ENCODE peak calls at places on chromosome 14, in four cellular contexts. R, F, A and U are unnamed samples.

GRCh38 chr14:68363401-68363800 is 429.5 kb downstream of the ZFP36L1 start:
- DNase-seq in F (no peak), R (no peak), A (no peak), U (no peak)

GRCh38 chr14:30225171-30225570 is 297.5 kb upstream of the PRKD1 start:
- DNase-seq in F (peak; percentile 20), R (no peak), A (no peak), U (no peak)

GRCh38 chr14:103724116-103724515 is 8.5 kb downstream of the ZFYVE21 start:
- DNase-seq in A (no peak), R (peak; percentile 61), F (peak; percentile 84), U (peak; percentile 85)

GRCh38 chr14:103543140-103543539 is 14.1 kb downstream of the TRMT61A start:
- DNase-seq in F (no peak), R (no peak), A (no peak), U (no peak)

GRCh38 chr14:96192049-96192448 is 12.6 kb upstream of the BDKRB2 start:
- DNase-seq in F (no peak), A (no peak), R (no peak), U (no peak)

GRCh38 chr14:92938235-92938875 is 15.4 kb downstream of the CHGA start:
- DNase-seq in A (no peak), R (no peak), F (no peak), U (no peak)

GRCh38 chr14:97977711-97978261 is 1180.6 kb downstream of the VRK1 start:
- DNase-seq in A (peak; percentile 82), R (no peak), F (peak; percentile 5), U (peak; percentile 88)

GRCh38 chr14:96888593-96888992 is 91.4 kb downstream of the VRK1 start:
- DNase-seq in F (no peak), A (no peak), R (no peak), U (no peak)

GRCh38 chr14:40417777-40418401 is 985.7 kb upstream of the FBXO33 start:
- DNase-seq in R (no peak), A (no peak), F (peak; percentile 8), U (peak; percentile 30)

GRCh38 chr14:81211844-81212243 is 8.9 kb downstream of the GTF2A1 start:
- DNase-seq in A (no peak), F (peak; percentile 38), R (peak; percentile 65), U (peak; percentile 45)

GRCh38 chr14:30362369-30363218 is 196.4 kb upstream of the G2E3 start:
- DNase-seq in F (no peak), A (no peak), R (no peak), U (no peak)

GRCh38 chr14:70257526-70257925 is 68.8 kb upstream of the SLC8A3 start:
- DNase-seq in A (no peak), R (no peak), F (no peak), U (peak; percentile 28)

GRCh38 chr14:52397844-52398243 is 83.7 kb downstream of the PTGER2 start:
- DNase-seq in F (peak; percentile 64), R (peak; percentile 87), A (no peak), U (no peak)

GRCh38 chr14:31068235-31068634 is 42.1 kb upstream of the STRN3 start:
- DNase-seq in F (no peak), A (no peak), R (no peak), U (no peak)

GRCh38 chr14:61484011-61484410 is 162.6 kb downstream of the PRKCH start:
- DNase-seq in F (no peak), R (no peak), A (no peak), U (no peak)

GRCh38 chr14:72616294-72616693 is 277.6 kb downstream of the DPF3 start:
- DNase-seq in F (peak; percentile 78), A (no peak), R (peak; percentile 85), U (no peak)

GRCh38 chr14:38209572-38210159 is 2.0 kb downstream of the SSTR1 start:
- DNase-seq in R (peak; percentile 62), F (peak; percentile 5), A (no peak), U (peak; percentile 12)

GRCh38 chr14:71532349-71532748 is 399.9 kb upstream of the RGS6 start:
- DNase-seq in F (peak; percentile 36), A (no peak), R (no peak), U (no peak)

GRCh38 chr14:63178912-63179311 is 25.3 kb upstream of the RHOJ start:
- DNase-seq in F (peak; percentile 63), R (peak; percentile 45), A (no peak), U (no peak)

GRCh38 chr14:61211476-61212262 is 69.5 kb downstream of the TMEM30B start:
- DNase-seq in A (no peak), R (no peak), F (no peak), U (no peak)

GRCh38 chr14:36477266-36477665 is 42.8 kb downstream of the NKX2-1 start:
- DNase-seq in F (no peak), A (no peak), R (no peak), U (no peak)

GRCh38 chr14:29348504-29348903 is 579.1 kb downstream of the PRKD1 start:
- DNase-seq in F (no peak), A (no peak), R (peak; percentile 44), U (no peak)

GRCh38 chr14:63088865-63089264 is 43.6 kb upstream of the KCNH5 start:
- DNase-seq in R (no peak), A (no peak), F (no peak), U (no peak)

GRCh38 chr14:68649461-68650189 is 143.2 kb downstream of the ZFP36L1 start:
- DNase-seq in R (peak; percentile 81), F (no peak), A (no peak), U (peak; percentile 5)

GRCh38 chr14:87468531-87468930 is 524.5 kb downstream of the GALC start:
- DNase-seq in R (no peak), A (no peak), F (no peak), U (no peak)

GRCh38 chr14:42192659-42193425 is 586.2 kb downstream of the LRFN5 start:
- DNase-seq in R (peak; percentile 93), F (peak; percentile 90), A (no peak), U (no peak)

GRCh38 chr14:78278464-78278863 is 108.3 kb downstream of the NRXN3 start:
- DNase-seq in A (no peak), R (no peak), F (no peak), U (peak; percentile 29)

GRCh38 chr14:90061849-90062794 is at the start of gene KCNK13:
- DNase-seq in R (peak; percentile 50), F (no peak), A (no peak), U (no peak)

DNA sequence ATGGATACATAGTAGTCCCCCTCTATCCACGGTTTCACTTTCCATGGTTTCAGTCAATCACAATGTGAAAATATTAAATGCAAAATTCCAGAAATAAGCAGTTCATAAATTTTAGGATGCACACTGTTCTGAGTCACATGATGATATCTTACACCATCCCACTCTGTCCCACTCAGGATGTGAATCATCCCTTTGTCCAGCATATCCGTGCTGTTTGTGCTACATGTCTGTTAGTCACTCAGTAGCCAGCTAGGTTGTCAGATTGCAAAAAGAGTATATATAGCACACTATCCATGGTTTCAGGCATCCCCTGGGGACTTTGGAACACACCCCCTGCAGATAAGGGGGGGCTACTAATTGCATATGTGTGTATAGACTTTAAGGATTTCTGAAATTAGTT is 8.1 kb upstream of the NAA30 start:
- DNase-seq in F (peak; percentile 72), R (peak; percentile 96), A (no peak), U (no peak)
- H3K4me3 ChIP-seq in F (no peak overlapping the region), R (no peak overlapping the region), A (no peak overlapping the region), U (no peak overlapping the region)

GRCh38 chr14:101970830-101971400 is 6.5 kb downstream of the DYNC1H1 start:
- DNase-seq in R (no peak), A (no peak), F (no peak), U (no peak)

GRCh38 chr14:101975231-101975630 is 10.9 kb downstream of the DYNC1H1 start:
- DNase-seq in R (no peak), A (no peak), F (no peak), U (no peak)

GRCh38 chr14:101969480-101969879 is 5.1 kb downstream of the DYNC1H1 start:
- DNase-seq in R (no peak), F (no peak), A (no peak), U (no peak)

GRCh38 chr14:101973356-101973755 is 9.0 kb downstream of the DYNC1H1 start:
- DNase-seq in A (no peak), F (no peak), R (peak; percentile 35), U (no peak)

GRCh38 chr14:101972126-101972785 is 7.9 kb downstream of the DYNC1H1 start:
- DNase-seq in R (peak; percentile 100), F (peak; percentile 98), A (peak; percentile 88), U (peak; percentile 75)
- H3K4me3 ChIP-seq in R (peak overlapping the region; percentile 50), F (no peak overlapping the region), A (no peak overlapping the region), U (no peak overlapping the region)

GRCh38 chr14:76377675-76378074 is 1.7 kb downstream of the ESRRB start:
- DNase-seq in R (no peak), A (no peak), F (no peak), U (no peak)
- H3K4me3 ChIP-seq in R (no peak overlapping the region), A (no peak overlapping the region), F (no peak overlapping the region), U (no peak overlapping the region)

GRCh38 chr14:46377305-46377704 is 274.3 kb downstream of the RPL10L start:
- DNase-seq in A (no peak), F (no peak), R (no peak), U (no peak)

GRCh38 chr14:46378248-46378647 is 273.3 kb downstream of the RPL10L start:
- DNase-seq in F (no peak), R (no peak), A (no peak), U (no peak)

GRCh38 chr14:46384611-46385010 is 267.0 kb downstream of the RPL10L start:
- DNase-seq in A (no peak), R (no peak), F (no peak), U (no peak)

GRCh38 chr14:46381674-46382073 is 269.9 kb downstream of the RPL10L start:
- DNase-seq in A (no peak), F (no peak), R (no peak), U (no peak)
- H3K4me3 ChIP-seq in A (no peak overlapping the region), F (no peak overlapping the region), R (no peak overlapping the region), U (no peak overlapping the region)

GRCh38 chr14:22884721-22885523 is 1.9 kb downstream of the REM2 start:
- DNase-seq in A (no peak), R (no peak), F (no peak), U (no peak)

GRCh38 chr14:22878271-22879246 is 4.5 kb upstream of the REM2 start:
- DNase-seq in R (no peak), A (no peak), F (no peak), U (no peak)

GRCh38 chr14:22882529-22883190 is 362 bp upstream of the REM2 start:
- DNase-seq in F (peak; percentile 39), R (peak; percentile 70), A (peak; percentile 48), U (peak; percentile 81)

GRCh38 chr14:22883191-22883976 is at the start of gene REM2:
- DNase-seq in A (no peak), R (no peak), F (no peak), U (no peak)

GRCh38 chr14:22882064-22882463 is 958 bp upstream of the REM2 start:
- DNase-seq in A (no peak), F (no peak), R (no peak), U (no peak)
- H3K4me3 ChIP-seq in A (no peak overlapping the region), F (no peak overlapping the region), R (no peak overlapping the region), U (no peak overlapping the region)

GRCh38 chr14:75186953-75187352 is 10.5 kb upstream of the TMED10 start:
- DNase-seq in A (no peak), F (no peak), R (no peak), U (no peak)
- H3K4me3 ChIP-seq in A (no peak overlapping the region), F (no peak overlapping the region), R (no peak overlapping the region), U (no peak overlapping the region)

GRCh38 chr14:100804558-100805309 is 21.2 kb upstream of the MEG3 start:
- DNase-seq in F (no peak), A (no peak), R (no peak), U (no peak)
- H3K4me3 ChIP-seq in F (no peak overlapping the region), A (no peak overlapping the region), R (no peak overlapping the region), U (no peak overlapping the region)